ENCODE peak calls at places on chromosomes 2 and 18, in eight cellular contexts. B is HepG2; U is mammary epithelial cell; R is WERI-Rb-1; D is ovary; V is CD4-positive, alpha-beta memory T cell; W is psoas muscle; F is neuronal stem cell. P is an unnamed sample. For H3K36me3, the result is how much of the 10 kb centered on the place peaks cover.

GRCh38 chr18:62024983-62025382 is 132.2 kb upstream of the RNF152 start:
- DNase-seq in B (no peak), U (peak), R (no peak), D (no peak), V (no peak), W (no peak), F (no peak), P (no peak)

GRCh38 chr2:105460048-105460732 is 61.3 kb upstream of the FHL2 start:
- DNase-seq in B (no peak), U (no peak), R (no peak), D (peak), V (no peak), W (no peak), F (no peak), P (no peak)

GRCh38 chr2:227374158-227374557 is 4.9 kb downstream of the TM4SF20 start:
- DNase-seq in B (no peak), U (peak), R (no peak), D (no peak), V (no peak), W (no peak), F (no peak), P (no peak)

GRCh38 chr18:63834471-63835113 is 52.9 kb upstream of the SERPINB2 start:
- DNase-seq in B (no peak), U (peak), R (no peak), D (no peak), V (no peak), W (no peak), F (no peak), P (no peak)

GRCh38 chr2:116952254-116952653 is 862.2 kb upstream of the DDX18 start:
- DNase-seq in B (no peak), U (no peak), R (no peak), D (no peak), V (no peak), W (no peak), F (no peak), P (no peak)

GRCh38 chr2:26008851-26009566 is 24.9 kb upstream of the RAB10 start:
- DNase-seq in B (peak), U (peak), R (no peak), D (no peak), V (no peak), W (peak), F (no peak), P (no peak)

GRCh38 chr2:84217446-84217845 is 241.6 kb downstream of the SUCLG1 start:
- DNase-seq in B (no peak), U (no peak), R (no peak), D (no peak), V (no peak), W (no peak), F (no peak), P (no peak)

GRCh38 chr18:77520767-77521166 is 271.1 kb downstream of the GALR1 start:
- DNase-seq in B (no peak), U (no peak), R (no peak), D (no peak), V (no peak), W (no peak), F (no peak), P (no peak)

GRCh38 chr2:229610871-229611270 is 103.5 kb downstream of the DNER start:
- DNase-seq in B (no peak), U (peak), R (no peak), D (no peak), V (no peak), W (no peak), F (no peak), P (no peak)

GRCh38 chr18:62098960-62099359 is 87.9 kb downstream of the PIGN start:
- DNase-seq in B (no peak), U (no peak), R (no peak), D (no peak), V (no peak), W (no peak), F (no peak), P (no peak)

DNA sequence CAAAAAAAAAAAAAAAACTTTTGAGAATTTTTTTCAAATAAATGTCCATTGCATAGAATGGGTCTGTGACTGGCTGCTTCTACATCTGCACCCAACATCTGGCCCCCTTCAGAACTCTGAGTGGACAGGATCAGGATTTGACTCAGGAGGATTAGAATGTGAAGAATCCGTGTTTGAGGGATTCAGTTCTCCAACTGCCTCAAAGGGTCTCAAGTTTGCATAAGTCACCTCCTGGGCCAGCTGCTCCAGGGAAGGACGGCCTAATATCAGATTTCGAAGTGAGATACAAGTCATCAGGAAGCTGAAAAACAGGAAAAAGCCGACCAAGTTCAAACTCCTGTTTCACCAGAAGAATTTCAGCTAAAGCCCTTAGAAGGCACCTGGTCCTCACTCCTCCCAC is 10.9 kb downstream of the MAT2A start:
- DNase-seq in B (no peak), U (no peak), R (peak), D (no peak), V (no peak), W (no peak), F (no peak), P (peak)
- H3K36me3 ChIP-seq in B (half or more), U (under half), R (half or more), D (under half), V (under half), W (under half), F (under half), P (under half)

DNA sequence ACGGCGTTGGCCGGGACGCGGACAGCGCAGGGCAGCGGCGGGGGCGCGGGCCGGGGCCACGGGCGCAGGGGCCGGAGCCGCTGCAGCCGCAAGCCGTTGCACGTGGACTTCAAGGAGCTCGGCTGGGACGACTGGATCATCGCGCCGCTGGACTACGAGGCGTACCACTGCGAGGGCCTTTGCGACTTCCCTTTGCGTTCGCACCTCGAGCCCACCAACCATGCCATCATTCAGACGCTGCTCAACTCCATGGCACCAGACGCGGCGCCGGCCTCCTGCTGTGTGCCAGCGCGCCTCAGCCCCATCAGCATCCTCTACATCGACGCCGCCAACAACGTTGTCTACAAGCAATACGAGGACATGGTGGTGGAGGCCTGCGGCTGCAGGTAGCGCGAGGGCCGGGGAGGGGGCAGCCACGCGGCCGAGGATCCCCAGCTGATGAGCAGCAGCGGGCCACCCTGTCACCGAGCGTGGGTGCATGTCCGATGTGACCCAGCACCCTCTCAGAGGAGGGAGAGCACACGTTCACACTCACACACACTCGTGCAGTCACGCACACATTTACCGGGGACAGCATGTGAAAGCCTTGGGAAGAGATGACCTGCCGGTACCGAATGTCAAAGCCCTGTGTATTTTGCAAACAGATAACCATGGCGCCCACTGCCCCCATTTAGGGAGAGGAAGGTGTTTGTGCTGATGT is 4.2 kb downstream of the GDF7 start:
- DNase-seq in B (no peak), U (no peak), R (no peak), D (no peak), V (no peak), W (no peak), F (no peak), P (no peak)
- H3K4me3 ChIP-seq in B (no peak), U (no peak), R (no peak), D (no peak), V (no peak), W (peak), F (no peak), P (no peak)

DNA sequence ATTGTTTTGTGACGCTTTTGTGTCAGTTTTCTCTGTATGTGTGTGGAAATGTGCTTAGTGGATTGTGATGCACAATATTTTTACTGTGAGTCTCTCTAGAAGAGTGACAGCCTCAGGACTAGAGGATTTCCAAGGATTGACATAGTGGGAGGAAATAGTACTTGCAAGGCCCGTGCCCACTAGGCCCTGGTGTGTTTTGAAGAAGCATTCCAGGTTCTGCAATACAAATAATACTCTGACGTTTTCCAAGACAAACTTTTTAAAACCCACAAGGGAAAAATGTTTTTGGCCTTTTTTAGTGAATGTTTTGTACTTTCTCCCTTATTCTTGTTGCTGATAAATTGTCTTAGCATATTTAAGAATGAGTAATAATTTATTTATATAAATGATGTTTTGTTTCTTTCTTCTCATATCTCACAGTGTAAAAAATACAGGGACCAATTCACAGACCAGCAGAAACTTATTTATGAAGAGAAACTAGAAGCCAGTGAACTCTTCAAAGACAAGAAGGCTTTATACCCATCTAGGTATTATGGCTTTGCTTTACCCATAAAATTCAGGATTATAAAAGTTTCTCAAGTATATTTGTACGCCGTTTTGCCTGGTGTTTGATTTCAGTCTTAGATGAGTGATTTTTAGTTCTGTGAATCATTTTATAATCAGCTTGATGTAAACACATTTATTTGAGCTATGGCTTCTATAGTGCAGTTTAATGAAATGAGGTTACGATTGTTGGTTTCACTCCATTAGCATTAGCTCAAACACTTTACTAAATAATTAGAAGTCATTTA is 165.6 kb downstream of the MYO1B start:
- DNase-seq in B (no peak), U (no peak), R (no peak), D (no peak), V (no peak), W (no peak), F (no peak), P (no peak)
- H3K36me3 ChIP-seq in B (half or more), U (half or more), R (under half), D (under half), V (under half), W (under half), F (under half), P (under half)

GRCh38 chr2:120012363-120012762 is 514 bp upstream of the EPB41L5 start:
- DNase-seq in B (no peak), U (no peak), R (no peak), D (no peak), V (no peak), W (no peak), F (no peak), P (no peak)

GRCh38 chr2:120013569-120014223 is 819 bp downstream of the EPB41L5 start:
- DNase-seq in B (no peak), U (peak), R (no peak), D (no peak), V (no peak), W (no peak), F (no peak), P (no peak)

GRCh38 chr2:120012771-120013568 is at the start of gene EPB41L5:
- DNase-seq in B (peak), U (peak), R (peak), D (peak), V (peak), W (peak), F (peak), P (peak)

GRCh38 chr2:120016800-120017199 is 3.9 kb downstream of the EPB41L5 start:
- DNase-seq in B (no peak), U (no peak), R (no peak), D (no peak), V (no peak), W (no peak), F (no peak), P (no peak)

DNA sequence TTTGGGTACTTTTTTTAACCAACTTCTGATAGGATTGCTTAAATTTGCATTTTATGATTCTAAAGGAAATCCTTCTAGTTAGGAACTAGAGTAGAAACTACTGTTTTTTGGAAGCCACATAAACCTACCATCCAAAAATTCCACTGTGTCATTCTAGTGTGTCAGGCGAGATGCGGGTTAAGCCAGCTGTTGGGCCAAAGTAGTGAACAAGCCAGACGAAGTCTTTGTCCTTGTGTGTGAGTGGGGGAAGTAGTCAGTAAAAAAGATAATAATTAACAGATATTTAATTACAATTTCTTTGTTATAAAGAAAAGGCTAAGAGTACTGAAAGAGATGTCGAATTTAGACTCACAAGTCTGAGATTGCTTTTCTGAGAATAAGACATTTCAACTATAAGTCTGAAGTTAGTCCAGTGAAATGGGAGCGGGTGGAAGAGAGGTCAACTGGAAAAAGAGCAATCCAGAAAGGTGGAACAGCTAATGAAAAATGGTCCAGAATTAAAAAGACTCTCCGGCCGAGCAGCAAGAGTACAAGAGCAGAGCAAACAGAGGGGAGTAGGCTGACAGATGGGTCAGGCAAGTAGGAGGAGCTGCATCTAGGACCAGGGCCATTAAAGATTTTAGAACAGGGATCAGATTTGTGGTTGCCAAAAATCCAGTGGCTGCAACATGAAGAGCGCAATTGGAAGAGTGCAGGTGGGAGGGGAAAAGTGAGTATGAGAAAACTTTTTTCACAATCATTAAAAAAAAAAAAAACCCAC is 1.5 kb downstream of the EPB41L5 start:
- DNase-seq in B (no peak), U (peak), R (no peak), D (no peak), V (no peak), W (no peak), F (no peak), P (no peak)
- H3K4me3 ChIP-seq in B (peak), U (no peak), R (peak), D (peak), V (no peak), W (peak), F (peak), P (peak)

GRCh38 chr2:102718387-102719316 is 43.2 kb upstream of the TMEM182 start:
- DNase-seq in B (no peak), U (no peak), R (no peak), D (no peak), V (no peak), W (no peak), F (no peak), P (no peak)

GRCh38 chr2:102724016-102724490 is 37.8 kb upstream of the TMEM182 start:
- DNase-seq in B (peak), U (no peak), R (no peak), D (no peak), V (no peak), W (no peak), F (no peak), P (no peak)

GRCh38 chr2:102726128-102727087 is 35.4 kb upstream of the TMEM182 start:
- DNase-seq in B (no peak), U (no peak), R (no peak), D (no peak), V (no peak), W (no peak), F (no peak), P (no peak)

GRCh38 chr2:102724553-102724952 is 37.3 kb upstream of the TMEM182 start:
- DNase-seq in B (no peak), U (no peak), R (no peak), D (no peak), V (no peak), W (no peak), F (no peak), P (no peak)
- H3K36me3 ChIP-seq in B (half or more), U (under half), R (under half), D (under half), V (under half), W (under half), F (under half), P (under half)